ENCODE peak calls at places on chromosomes 13 and 19, in nine cellular contexts. One of them, this sample, is unnamed.

GRCh38 chr13:112332727-112333126 is 43.4 kb upstream of the SPACA7 start:
- DNase-seq in GOT3: no peak
- DNase-seq in stimulated activated CD4-positive, alpha-beta T cell treated with anti-CD3 and anti-CD28 coated beads, Interleukin-2, amount 100 ng/mL, for 48 hours: no peak
- DNase-seq in left colon: no peak
- DNase-seq in NCI-H2107: no peak
- DNase-seq in HEK293T: no peak
- DNase-seq in lower leg skin: no peak
- DNase-seq in T-helper 2 cell: no peak
- DNase-seq in KBM-7: no peak
- DNase-seq in this sample: no peak

GRCh38 chr19:3175761-3176714 is 2.5 kb upstream of the S1PR4 start:
- DNase-seq in GOT3: no peak
- DNase-seq in stimulated activated CD4-positive, alpha-beta T cell treated with anti-CD3 and anti-CD28 coated beads, Interleukin-2, amount 100 ng/mL, for 48 hours: no peak
- DNase-seq in left colon: peak; percentile 91
- DNase-seq in NCI-H2107: no peak
- DNase-seq in HEK293T: no peak
- DNase-seq in lower leg skin: no peak
- DNase-seq in T-helper 2 cell: peak; percentile 37
- DNase-seq in KBM-7: no peak
- DNase-seq in this sample: no peak

GRCh38 chr19:16070366-16070990 is 5.8 kb upstream of the TPM4 start:
- DNase-seq in GOT3: no peak
- DNase-seq in stimulated activated CD4-positive, alpha-beta T cell treated with anti-CD3 and anti-CD28 coated beads, Interleukin-2, amount 100 ng/mL, for 48 hours: peak; percentile 65
- DNase-seq in left colon: peak; percentile 98
- DNase-seq in NCI-H2107: no peak
- DNase-seq in HEK293T: no peak
- DNase-seq in lower leg skin: peak; percentile 95
- DNase-seq in T-helper 2 cell: peak; percentile 92
- DNase-seq in KBM-7: peak; percentile 79
- DNase-seq in this sample: peak; percentile 88

GRCh38 chr19:49786432-49786831 is 19.6 kb downstream of the AP2A1 start:
- DNase-seq in GOT3: no peak
- DNase-seq in stimulated activated CD4-positive, alpha-beta T cell treated with anti-CD3 and anti-CD28 coated beads, Interleukin-2, amount 100 ng/mL, for 48 hours: no peak
- DNase-seq in left colon: no peak
- DNase-seq in NCI-H2107: no peak
- DNase-seq in HEK293T: no peak
- DNase-seq in lower leg skin: no peak
- DNase-seq in T-helper 2 cell: no peak
- DNase-seq in KBM-7: no peak
- DNase-seq in this sample: no peak

GRCh38 chr19:43152217-43152616 is 34.1 kb downstream of the PSG5 start:
- DNase-seq in GOT3: no peak
- DNase-seq in stimulated activated CD4-positive, alpha-beta T cell treated with anti-CD3 and anti-CD28 coated beads, Interleukin-2, amount 100 ng/mL, for 48 hours: no peak
- DNase-seq in left colon: no peak
- DNase-seq in NCI-H2107: no peak
- DNase-seq in HEK293T: no peak
- DNase-seq in lower leg skin: no peak
- DNase-seq in T-helper 2 cell: no peak
- DNase-seq in KBM-7: no peak
- DNase-seq in this sample: no peak

GRCh38 chr13:76677047-76677446 is 209.2 kb downstream of the KCTD12 start:
- DNase-seq in GOT3: no peak
- DNase-seq in stimulated activated CD4-positive, alpha-beta T cell treated with anti-CD3 and anti-CD28 coated beads, Interleukin-2, amount 100 ng/mL, for 48 hours: no peak
- DNase-seq in left colon: no peak
- DNase-seq in NCI-H2107: no peak
- DNase-seq in HEK293T: no peak
- DNase-seq in lower leg skin: no peak
- DNase-seq in T-helper 2 cell: no peak
- DNase-seq in KBM-7: no peak
- DNase-seq in this sample: no peak

GRCh38 chr19:17576758-17577532 is 21.5 kb downstream of the COLGALT1 start:
- DNase-seq in GOT3: no peak
- DNase-seq in stimulated activated CD4-positive, alpha-beta T cell treated with anti-CD3 and anti-CD28 coated beads, Interleukin-2, amount 100 ng/mL, for 48 hours: no peak
- DNase-seq in left colon: peak; percentile 80
- DNase-seq in NCI-H2107: no peak
- DNase-seq in HEK293T: peak; percentile 42
- DNase-seq in lower leg skin: peak; percentile 88
- DNase-seq in T-helper 2 cell: no peak
- DNase-seq in KBM-7: peak; percentile 43
- DNase-seq in this sample: peak; percentile 87

GRCh38 chr19:48830088-48830487 is 6.2 kb downstream of the HSD17B14 start:
- DNase-seq in GOT3: no peak
- DNase-seq in stimulated activated CD4-positive, alpha-beta T cell treated with anti-CD3 and anti-CD28 coated beads, Interleukin-2, amount 100 ng/mL, for 48 hours: no peak
- DNase-seq in left colon: no peak
- DNase-seq in NCI-H2107: no peak
- DNase-seq in HEK293T: no peak
- DNase-seq in lower leg skin: no peak
- DNase-seq in T-helper 2 cell: no peak
- DNase-seq in KBM-7: no peak
- DNase-seq in this sample: no peak

GRCh38 chr19:7507884-7508283 is 8.0 kb upstream of the ZNF358 start:
- DNase-seq in GOT3: peak; percentile 51
- DNase-seq in stimulated activated CD4-positive, alpha-beta T cell treated with anti-CD3 and anti-CD28 coated beads, Interleukin-2, amount 100 ng/mL, for 48 hours: no peak
- DNase-seq in left colon: peak; percentile 88
- DNase-seq in NCI-H2107: no peak
- DNase-seq in HEK293T: peak; percentile 75
- DNase-seq in lower leg skin: no peak
- DNase-seq in T-helper 2 cell: no peak
- DNase-seq in KBM-7: peak; percentile 40
- DNase-seq in this sample: no peak

GRCh38 chr13:74203576-74203975 is 69.4 kb upstream of the KLF12 start:
- DNase-seq in GOT3: no peak
- DNase-seq in stimulated activated CD4-positive, alpha-beta T cell treated with anti-CD3 and anti-CD28 coated beads, Interleukin-2, amount 100 ng/mL, for 48 hours: no peak
- DNase-seq in left colon: no peak
- DNase-seq in NCI-H2107: no peak
- DNase-seq in HEK293T: no peak
- DNase-seq in lower leg skin: no peak
- DNase-seq in T-helper 2 cell: no peak
- DNase-seq in KBM-7: no peak
- DNase-seq in this sample: no peak

GRCh38 chr19:1221141-1221903 is 15.7 kb downstream of the STK11 start:
- DNase-seq in GOT3: no peak
- DNase-seq in stimulated activated CD4-positive, alpha-beta T cell treated with anti-CD3 and anti-CD28 coated beads, Interleukin-2, amount 100 ng/mL, for 48 hours: no peak
- DNase-seq in left colon: no peak
- DNase-seq in NCI-H2107: no peak
- DNase-seq in HEK293T: no peak
- DNase-seq in lower leg skin: no peak
- DNase-seq in T-helper 2 cell: no peak
- DNase-seq in KBM-7: no peak
- DNase-seq in this sample: no peak

GRCh38 chr19:40466219-40467006 is at the start of gene SPTBN4:
- DNase-seq in GOT3: no peak
- DNase-seq in stimulated activated CD4-positive, alpha-beta T cell treated with anti-CD3 and anti-CD28 coated beads, Interleukin-2, amount 100 ng/mL, for 48 hours: peak; percentile 61
- DNase-seq in left colon: peak; percentile 51
- DNase-seq in NCI-H2107: no peak
- DNase-seq in HEK293T: no peak
- DNase-seq in lower leg skin: peak; percentile 90
- DNase-seq in T-helper 2 cell: peak; percentile 95
- DNase-seq in KBM-7: no peak
- DNase-seq in this sample: peak; percentile 76

GRCh38 chr13:23531446-23531845 is 38.8 kb upstream of the TNFRSF19 start:
- DNase-seq in GOT3: no peak
- DNase-seq in stimulated activated CD4-positive, alpha-beta T cell treated with anti-CD3 and anti-CD28 coated beads, Interleukin-2, amount 100 ng/mL, for 48 hours: no peak
- DNase-seq in left colon: no peak
- DNase-seq in NCI-H2107: no peak
- DNase-seq in HEK293T: no peak
- DNase-seq in lower leg skin: no peak
- DNase-seq in T-helper 2 cell: no peak
- DNase-seq in KBM-7: no peak
- DNase-seq in this sample: no peak

This sample was measured in suprapubic skin.